ENCODE peak calls at places on chromosomes 2 and 18, in four cellular contexts. S is sigmoid colon, T is dorsolateral prefrontal cortex, Z is colonic mucosa. O is an unnamed sample.

GRCh38 chr2:5798083-5798482 is 105.9 kb downstream of the SOX11 start:
- DNase-seq in S (no peak), T (no peak), Z (no peak), O (no peak)

GRCh38 chr2:44777542-44777941 is 164.0 kb upstream of the SIX3 start:
- DNase-seq in Z (no peak), S (no peak), T (no peak), O (no peak)

GRCh38 chr2:241739651-241740050 is 5.2 kb downstream of the D2HGDH start:
- DNase-seq in T (no peak), Z (no peak), S (no peak), O (no peak)

GRCh38 chr2:145573608-145574007 is 1053.7 kb upstream of the ZEB2 start:
- DNase-seq in T (no peak), Z (no peak), S (no peak), O (no peak)

GRCh38 chr2:46091004-46091403 is 206.2 kb upstream of the EPAS1 start:
- DNase-seq in S (no peak), T (no peak), Z (no peak), O (no peak)

GRCh38 chr2:1727101-1727771 is 17.1 kb downstream of the PXDN start:
- DNase-seq in Z (peak), S (peak), T (no peak), O (no peak)

GRCh38 chr2:174210861-174211260 is 37.5 kb downstream of the OLA1 start:
- DNase-seq in Z (no peak), T (no peak), S (no peak), O (no peak)

GRCh38 chr2:30798536-30798991 is 8.7 kb downstream of the CAPN13 start:
- DNase-seq in S (no peak), T (no peak), Z (no peak), O (no peak)

GRCh38 chr2:110182449-110182848 is 22.4 kb downstream of the NPHP1 start:
- DNase-seq in Z (no peak), S (no peak), T (no peak), O (no peak)

GRCh38 chr2:177772529-177772928 is 300.0 kb downstream of the PDE11A start:
- DNase-seq in Z (no peak), T (no peak), S (no peak), O (no peak)

GRCh38 chr2:145108385-145108784 is 588.5 kb upstream of the ZEB2 start:
- DNase-seq in Z (no peak), T (no peak), S (no peak), O (no peak)

GRCh38 chr18:50982802-50983179 is 15.0 kb downstream of the ELAC1 start:
- DNase-seq in Z (no peak), T (no peak), S (no peak), O (no peak)

GRCh38 chr2:67340118-67341011 is 56.8 kb upstream of the ETAA1 start:
- DNase-seq in Z (no peak), T (no peak), S (no peak), O (no peak)

GRCh38 chr2:67666386-67667053 is 269.4 kb downstream of the ETAA1 start:
- DNase-seq in T (no peak), Z (no peak), S (peak), O (no peak)

GRCh38 chr2:26043862-26044736 is 10.2 kb downstream of the RAB10 start:
- DNase-seq in S (no peak), T (no peak), Z (peak), O (no peak)

GRCh38 chr2:53631313-53632125 is 136.1 kb upstream of the CHAC2 start:
- DNase-seq in Z (no peak), S (no peak), T (no peak), O (no peak)

GRCh38 chr2:164910091-164910899 is 45.0 kb downstream of the SLC38A11 start:
- DNase-seq in Z (peak), T (no peak), S (no peak), O (no peak)

GRCh38 chr2:151672277-151672676 is 62.0 kb downstream of the NEB start:
- DNase-seq in T (no peak), S (no peak), Z (no peak), O (no peak)

GRCh38 chr2:134139615-134140014 is 114.3 kb upstream of the MGAT5 start:
- DNase-seq in S (no peak), Z (peak), T (no peak), O (no peak)

GRCh38 chr2:38264649-38265322 is 112.3 kb downstream of the ATL2 start:
- DNase-seq in S (no peak), T (no peak), Z (no peak), O (no peak)

GRCh38 chr2:55519908-55520885 is 679 bp downstream of the CFAP36 start:
- DNase-seq in S (no peak), T (no peak), Z (peak), O (peak)

GRCh38 chr18:79393181-79393598 is 2.5 kb upstream of the NFATC1 start:
- DNase-seq in T (peak), S (peak), Z (no peak), O (no peak)

GRCh38 chr2:159600752-159601151 is 15.6 kb downstream of the BAZ2B start:
- DNase-seq in Z (no peak), T (no peak), S (no peak), O (no peak)

GRCh38 chr2:40085786-40086185 is 306.7 kb upstream of the THUMPD2 start:
- DNase-seq in T (no peak), S (no peak), Z (no peak), O (no peak)

GRCh38 chr2:23287250-23287704 is 97.7 kb upstream of the KLHL29 start:
- DNase-seq in Z (no peak), T (no peak), S (peak), O (no peak)

GRCh38 chr2:102237176-102237575 is 50.4 kb downstream of the IL1RL2 start:
- DNase-seq in T (no peak), Z (no peak), S (no peak), O (no peak)

GRCh38 chr2:102238039-102238756 is 51.4 kb downstream of the IL1RL2 start:
- DNase-seq in Z (no peak), S (peak), T (no peak), O (no peak)

GRCh38 chr2:102238778-102239177 is 52.0 kb downstream of the IL1RL2 start:
- DNase-seq in S (no peak), Z (no peak), T (no peak), O (no peak)

GRCh38 chr2:102240640-102241370 is 54.0 kb downstream of the IL1RL2 start:
- DNase-seq in Z (peak), S (peak), T (peak), O (peak)

DNA sequence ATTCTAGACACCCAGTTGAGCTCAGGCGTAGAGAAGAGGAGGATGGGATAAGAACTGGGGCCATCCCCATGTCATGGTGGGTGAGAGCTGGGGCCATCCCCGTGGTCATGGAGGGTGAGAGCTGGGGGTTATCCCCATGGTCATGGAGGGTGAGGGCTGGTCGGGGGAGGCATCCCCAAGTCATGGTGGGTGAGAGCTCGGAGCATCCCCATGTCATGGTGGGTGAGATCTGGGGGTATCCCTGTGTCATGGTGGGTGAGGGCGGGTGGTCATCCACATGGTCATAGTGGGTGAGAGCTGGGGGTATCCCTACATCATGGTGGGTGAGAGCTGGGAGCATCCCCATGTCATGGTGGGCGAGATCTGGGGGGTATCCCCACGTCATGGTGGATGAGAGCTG is 52.5 kb downstream of the IL1RL2 start:
- DNase-seq in S (no peak), T (no peak), Z (no peak), O (no peak)
- H3K27ac ChIP-seq in S (no peak), T (no peak), Z (no peak), O (no peak)

GRCh38 chr18:13612111-13612997 is 114.0 kb downstream of the FAM210A start:
- DNase-seq in Z (peak), T (peak), S (peak), O (no peak)
- H3K27ac ChIP-seq in Z (no peak), T (peak), S (peak), O (peak)

DNA sequence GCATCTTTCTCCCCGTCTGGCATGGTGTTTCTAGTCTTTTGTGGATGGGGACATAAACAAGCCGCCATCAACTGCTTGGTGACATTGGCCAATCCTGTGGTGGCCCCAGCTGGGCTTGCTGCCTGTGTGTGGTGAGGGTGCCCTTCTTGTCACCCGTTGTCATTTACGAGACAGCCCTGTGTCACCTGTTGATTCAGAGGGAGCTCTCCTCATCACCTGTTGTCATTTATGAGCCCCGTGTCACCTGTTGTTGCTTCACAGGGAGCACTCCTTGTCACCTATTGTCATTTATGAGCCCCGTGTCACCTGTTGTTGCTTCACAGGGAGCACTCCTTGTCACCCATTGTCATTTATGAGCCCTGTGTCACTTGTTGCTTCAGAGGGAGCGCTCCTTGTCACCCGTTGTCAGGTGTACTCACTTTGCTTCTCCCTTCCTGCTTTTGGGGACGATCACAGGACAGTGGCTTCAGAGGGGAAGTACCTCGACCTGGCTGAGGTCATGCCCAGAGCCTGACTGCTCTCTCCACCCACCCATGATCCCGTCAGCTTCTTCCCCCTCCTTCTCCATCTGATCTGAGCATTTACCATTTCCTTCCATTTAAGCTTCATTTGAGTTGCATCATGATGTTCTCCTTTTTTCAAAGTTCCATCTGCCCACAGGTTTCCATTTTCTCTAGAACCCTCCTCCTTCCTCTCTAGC is 29.1 kb downstream of the HPCAL1 start:
- DNase-seq in S (no peak), Z (no peak), T (no peak), O (no peak)
- H3K27ac ChIP-seq in S (no peak), Z (peak), T (no peak), O (no peak)

GRCh38 chr2:86706935-86707334 is 13.2 kb upstream of the RMND5A start:
- DNase-seq in T (no peak), S (no peak), Z (no peak), O (no peak)
- H3K27ac ChIP-seq in T (no peak), S (no peak), Z (no peak), O (no peak)

DNA sequence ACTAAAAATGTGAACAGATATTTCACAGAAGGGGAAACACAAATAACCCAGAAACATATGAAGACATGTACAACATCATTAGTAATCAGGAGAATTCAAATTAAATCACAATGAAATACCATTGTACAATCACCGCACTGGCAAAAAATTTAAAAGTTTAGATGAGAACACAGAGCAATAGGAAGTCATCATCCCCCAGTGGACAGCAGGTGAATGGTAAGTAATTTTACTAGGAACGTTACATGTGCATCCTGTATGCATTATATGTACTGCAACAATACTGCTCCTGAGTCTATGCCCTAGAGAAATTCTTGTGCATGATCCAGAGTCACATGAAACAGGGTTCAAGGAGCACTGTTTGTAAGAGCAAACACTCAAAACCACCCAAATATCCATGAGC is 713.8 kb downstream of the NRXN1 start:
- DNase-seq in Z (no peak), S (no peak), T (no peak), O (no peak)
- H3K27ac ChIP-seq in Z (no peak), S (no peak), T (no peak), O (no peak)

GRCh38 chr2:156458229-156458584 is 22.0 kb downstream of the GPD2 start:
- DNase-seq in S (no peak), T (no peak), Z (no peak), O (no peak)

GRCh38 chr2:156459720-156460119 is 23.5 kb downstream of the GPD2 start:
- DNase-seq in S (no peak), Z (no peak), T (no peak), O (no peak)

GRCh38 chr2:156466739-156467405 is 30.7 kb downstream of the GPD2 start:
- DNase-seq in T (no peak), S (no peak), Z (peak), O (no peak)

GRCh38 chr2:156465573-156465972 is 29.4 kb downstream of the GPD2 start:
- DNase-seq in T (no peak), S (no peak), Z (no peak), O (no peak)

DNA sequence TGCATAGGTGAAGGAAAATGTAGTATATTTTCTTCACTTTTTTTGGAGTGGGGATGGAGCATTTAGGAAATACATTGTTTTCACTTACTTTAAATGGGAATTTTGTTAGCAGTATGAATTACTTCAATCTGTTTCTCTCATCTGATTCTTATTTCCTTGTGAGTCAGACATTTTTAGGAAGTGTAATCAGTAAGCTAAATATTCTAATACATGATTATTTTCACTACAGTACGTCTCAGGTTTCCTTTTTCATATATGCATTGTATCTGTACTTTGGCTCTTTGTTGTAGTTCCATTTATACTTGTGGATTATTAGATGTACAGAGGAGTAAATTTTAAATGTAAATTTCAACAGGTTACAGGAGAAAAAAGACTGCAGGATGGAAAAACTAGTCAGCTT is 27.9 kb downstream of the GPD2 start:
- DNase-seq in T (no peak), Z (no peak), S (no peak), O (no peak)
- H3K27ac ChIP-seq in T (no peak), Z (no peak), S (no peak), O (no peak)

GRCh38 chr2:168518555-168519066 is 62.5 kb downstream of the CERS6 start:
- DNase-seq in Z (no peak), S (no peak), T (no peak), O (no peak)
- H3K27ac ChIP-seq in Z (no peak), S (no peak), T (no peak), O (peak)

GRCh38 chr18:44700652-44701051 is 20.0 kb downstream of the SETBP1 start:
- DNase-seq in T (no peak), S (peak), Z (no peak), O (no peak)

GRCh38 chr18:44701227-44701626 is 20.5 kb downstream of the SETBP1 start:
- DNase-seq in Z (no peak), T (no peak), S (peak), O (no peak)

GRCh38 chr18:44697315-44697714 is 16.6 kb downstream of the SETBP1 start:
- DNase-seq in T (no peak), Z (no peak), S (no peak), O (no peak)

GRCh38 chr18:44698518-44698917 is 17.8 kb downstream of the SETBP1 start:
- DNase-seq in Z (no peak), S (peak), T (no peak), O (no peak)

GRCh38 chr18:44699571-44700261 is 19.0 kb downstream of the SETBP1 start:
- DNase-seq in T (no peak), Z (no peak), S (peak), O (no peak)
- H3K27ac ChIP-seq in T (no peak), Z (no peak), S (peak), O (no peak)

GRCh38 chr2:237024255-237024654 is 61.4 kb upstream of the COPS8 start:
- DNase-seq in Z (no peak), S (no peak), T (no peak), O (no peak)
- H3K27ac ChIP-seq in Z (no peak), S (no peak), T (no peak), O (no peak)

O was measured in caudate nucleus.